ENCODE peak calls at places on chromosome 12, in eight cellular contexts. G is cardiac fibroblast; U is heart right ventricle; A is CD8-positive, alpha-beta T cell; X is glutamatergic neuron; K is ovary; V is activated CD8-positive, alpha-beta T cell treated with anti-CD3 and anti-CD28 coated beads for 36 hours; N is fibroblast of mammary gland. T is an unnamed sample.

GRCh38 chr12:13371367-13371766 is 174.8 kb downstream of the EMP1 start:
- DNase-seq in G (no peak), U (no peak), A (no peak), X (no peak), K (no peak), V (no peak), N (no peak), T (no peak)

GRCh38 chr12:109709401-109710278 is 4.0 kb upstream of the FAM222A start:
- DNase-seq in G (no peak), U (no peak), A (no peak), X (no peak), K (no peak), V (no peak), N (no peak), T (no peak)

GRCh38 chr12:64672925-64673409 is 62.7 kb downstream of the RASSF3 start:
- DNase-seq in G (peak), U (peak), A (peak), X (peak), K (peak), V (peak), N (peak), T (peak)

GRCh38 chr12:4266990-4267389 is 6.6 kb upstream of the CCND2 start:
- DNase-seq in G (no peak), U (no peak), A (no peak), X (no peak), K (no peak), V (no peak), N (no peak), T (no peak)

GRCh38 chr12:51915003-51915625 is 7.8 kb downstream of the ACVRL1 start:
- DNase-seq in G (no peak), U (no peak), A (no peak), X (no peak), K (no peak), V (no peak), N (no peak), T (no peak)

GRCh38 chr12:96211989-96212388 is 17.8 kb downstream of the ELK3 start:
- DNase-seq in G (no peak), U (no peak), A (no peak), X (no peak), K (no peak), V (no peak), N (no peak), T (peak)

GRCh38 chr12:44296624-44297197 is 460.8 kb downstream of the TMEM117 start:
- DNase-seq in G (no peak), U (no peak), A (no peak), X (no peak), K (no peak), V (no peak), N (no peak), T (no peak)

GRCh38 chr12:54475542-54475941 is 2.1 kb upstream of the GTSF1 start:
- DNase-seq in G (peak), U (no peak), A (no peak), X (no peak), K (no peak), V (no peak), N (peak), T (peak)

GRCh38 chr12:52561880-52562449 is 9.0 kb upstream of the KRT71 start:
- DNase-seq in G (no peak), U (no peak), A (no peak), X (no peak), K (no peak), V (no peak), N (peak), T (peak)

GRCh38 chr12:64655141-64655540 is 44.8 kb downstream of the RASSF3 start:
- DNase-seq in G (no peak), U (no peak), A (no peak), X (no peak), K (no peak), V (no peak), N (no peak), T (peak)

GRCh38 chr12:108629824-108630476 is 3.7 kb downstream of the SELPLG start:
- DNase-seq in G (peak), U (no peak), A (no peak), X (peak), K (no peak), V (peak), N (peak), T (peak)

GRCh38 chr12:53499261-53500118 is at the start of gene MAP3K12:
- DNase-seq in G (peak), U (peak), A (peak), X (peak), K (peak), V (peak), N (peak), T (peak)

GRCh38 chr12:110498984-110499706 is 2.8 kb downstream of the VPS29 start:
- DNase-seq in G (peak), U (no peak), A (no peak), X (no peak), K (no peak), V (no peak), N (peak), T (peak)

GRCh38 chr12:3363608-3364007 is 127.4 kb upstream of the PRMT8 start:
- DNase-seq in G (no peak), U (peak), A (no peak), X (no peak), K (no peak), V (no peak), N (no peak), T (no peak)

GRCh38 chr12:108332791-108333382 is 6.2 kb downstream of the CMKLR1 start:
- DNase-seq in G (no peak), U (peak), A (no peak), X (no peak), K (no peak), V (no peak), N (peak), T (no peak)

GRCh38 chr12:126784328-126784921 is 1482.5 kb upstream of the TMEM132C start:
- DNase-seq in G (no peak), U (peak), A (peak), X (peak), K (no peak), V (peak), N (peak), T (peak)

GRCh38 chr12:119158004-119158776 is 20.5 kb upstream of the HSPB8 start:
- DNase-seq in G (no peak), U (peak), A (no peak), X (no peak), K (no peak), V (no peak), N (no peak), T (no peak)

GRCh38 chr12:68792952-68793351 is 15.0 kb upstream of the MDM2 start:
- DNase-seq in G (peak), U (no peak), A (no peak), X (no peak), K (no peak), V (peak), N (peak), T (peak)

GRCh38 chr12:95385246-95385645 is 88.7 kb upstream of the METAP2 start:
- DNase-seq in G (peak), U (peak), A (no peak), X (no peak), K (peak), V (no peak), N (peak), T (peak)

GRCh38 chr12:12684375-12685106 is 11.4 kb downstream of the GPR19 start:
- DNase-seq in G (peak), U (peak), A (no peak), X (peak), K (no peak), V (peak), N (peak), T (peak)

GRCh38 chr12:6056406-6057211 is 67.9 kb downstream of the VWF start:
- DNase-seq in G (no peak), U (no peak), A (peak), X (peak), K (no peak), V (peak), N (no peak), T (no peak)
- TF ChIP-seq CTCF in G (peak), U (peak), A (peak), X (peak), K (no peak), V (peak), N (peak), T (peak)

GRCh38 chr12:102480401-102480800 is at the start of gene IGF1:
- DNase-seq in G (peak), U (no peak), A (no peak), X (no peak), K (peak), V (no peak), N (peak), T (peak)
- TF ChIP-seq CTCF in G (peak), U (peak), A (no peak), X (no peak), K (no peak), V (no peak), N (peak), T (peak)

DNA sequence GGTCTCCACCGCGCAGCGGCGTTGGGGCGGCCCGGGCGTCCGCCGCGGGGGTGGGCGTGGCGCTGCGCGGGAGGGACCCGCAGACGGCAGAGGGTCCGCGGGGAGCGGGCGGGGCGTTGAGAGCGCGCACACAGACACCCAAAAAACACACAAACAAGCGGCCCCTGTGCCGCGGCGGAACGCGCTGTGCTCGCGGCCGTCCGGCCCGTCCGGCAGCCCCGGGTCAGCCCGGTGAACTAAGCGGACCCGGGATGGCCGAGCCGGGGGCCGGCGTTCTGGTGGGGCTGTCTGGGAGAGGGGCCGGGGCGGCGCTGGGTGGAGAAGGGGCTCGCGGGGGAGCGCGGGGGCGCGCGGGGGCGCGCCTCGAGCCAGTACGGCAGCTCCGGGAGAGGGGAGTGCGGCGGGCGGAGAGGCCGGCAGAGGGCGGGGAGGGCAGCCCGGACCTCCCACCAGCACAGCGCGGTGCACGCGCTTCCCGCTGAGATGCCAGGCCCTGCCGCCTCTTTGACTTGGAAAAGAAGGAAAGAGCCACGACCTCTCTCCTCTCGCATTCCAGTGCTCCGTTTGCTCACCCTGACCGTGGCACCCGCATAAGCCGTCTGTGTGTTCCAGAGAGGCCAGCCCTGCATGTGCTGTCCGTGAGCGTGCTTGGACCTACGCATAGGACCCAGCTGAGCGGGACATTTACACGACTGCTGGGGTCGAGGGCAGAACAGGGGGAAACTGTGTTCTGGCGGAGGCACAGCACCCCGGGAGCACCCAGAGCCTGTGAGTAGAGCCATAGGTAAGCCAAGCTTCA is 10.3 kb downstream of the SLC6A12 start:
- DNase-seq in G (peak), U (no peak), A (no peak), X (peak), K (no peak), V (no peak), N (no peak), T (no peak)
- TF ChIP-seq CTCF in G (no peak), U (peak), A (no peak), X (peak), K (no peak), V (no peak), N (no peak), T (no peak)

GRCh38 chr12:78865297-78865955 is 852 bp downstream of the SYT1 start:
- DNase-seq in G (no peak), U (no peak), A (no peak), X (no peak), K (no peak), V (no peak), N (no peak), T (no peak)

GRCh38 chr12:78866518-78866917 is 1.9 kb downstream of the SYT1 start:
- DNase-seq in G (no peak), U (no peak), A (no peak), X (no peak), K (no peak), V (no peak), N (no peak), T (no peak)

GRCh38 chr12:78864483-78865296 is at the start of gene SYT1:
- DNase-seq in G (peak), U (no peak), A (no peak), X (peak), K (peak), V (no peak), N (peak), T (peak)

GRCh38 chr12:78863482-78864427 is 819 bp upstream of the SYT1 start:
- DNase-seq in G (peak), U (no peak), A (no peak), X (peak), K (peak), V (no peak), N (peak), T (peak)
- TF ChIP-seq CTCF in G (peak), U (no peak), A (no peak), X (no peak), K (no peak), V (no peak), N (no peak), T (no peak)

GRCh38 chr12:31728917-31729640 is at the start of gene AMN1:
- DNase-seq in G (peak), U (peak), A (peak), X (peak), K (peak), V (peak), N (peak), T (peak)
- TF ChIP-seq CTCF in G (no peak), U (peak), A (no peak), X (no peak), K (peak), V (no peak), N (no peak), T (peak)

DNA sequence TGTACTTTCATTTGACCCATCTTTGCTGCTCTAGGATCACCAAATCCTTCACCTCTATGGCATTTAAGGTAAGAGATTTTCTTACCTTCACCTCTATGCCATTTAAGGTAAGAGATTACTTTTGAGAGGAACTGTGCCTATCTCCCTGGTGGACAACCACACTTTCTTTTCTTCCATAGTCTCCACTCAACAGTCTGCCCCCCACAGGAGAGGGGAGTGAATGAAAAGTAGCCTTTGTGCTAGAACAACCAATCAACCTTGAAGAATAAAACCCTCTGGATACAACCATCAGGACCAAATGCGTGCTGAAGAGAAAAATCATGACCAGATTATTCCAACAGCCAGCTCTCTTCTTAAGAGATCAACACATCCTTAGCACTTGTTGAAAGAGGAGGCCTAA is 258.6 kb upstream of the TMPO start:
- DNase-seq in G (no peak), U (no peak), A (no peak), X (no peak), K (no peak), V (no peak), N (no peak), T (no peak)
- TF ChIP-seq CTCF in G (no peak), U (no peak), A (no peak), X (no peak), K (no peak), V (no peak), N (no peak), T (no peak)

GRCh38 chr12:6646276-6647082 is 753 bp downstream of the ACRBP start:
- DNase-seq in G (no peak), U (no peak), A (no peak), X (no peak), K (no peak), V (no peak), N (no peak), T (no peak)

GRCh38 chr12:6644257-6644596 is 3.0 kb downstream of the ACRBP start:
- DNase-seq in G (no peak), U (no peak), A (no peak), X (no peak), K (no peak), V (no peak), N (no peak), T (no peak)

GRCh38 chr12:6647083-6647604 is at the start of gene ACRBP:
- DNase-seq in G (peak), U (peak), A (no peak), X (peak), K (peak), V (peak), N (peak), T (peak)

GRCh38 chr12:6643569-6644256 is 3.5 kb downstream of the ACRBP start:
- DNase-seq in G (no peak), U (no peak), A (no peak), X (no peak), K (no peak), V (no peak), N (no peak), T (no peak)

GRCh38 chr12:6644903-6645302 is 2.3 kb downstream of the ACRBP start:
- DNase-seq in G (peak), U (peak), A (no peak), X (no peak), K (peak), V (no peak), N (no peak), T (no peak)
- TF ChIP-seq CTCF in G (no peak), U (peak), A (no peak), X (no peak), K (no peak), V (no peak), N (peak), T (peak)

GRCh38 chr12:79689477-79690155 is 1.1 kb downstream of the PAWR start:
- DNase-seq in G (peak), U (peak), A (no peak), X (peak), K (peak), V (peak), N (peak), T (peak)

GRCh38 chr12:79689041-79689476 is 1.7 kb downstream of the PAWR start:
- DNase-seq in G (no peak), U (no peak), A (no peak), X (no peak), K (no peak), V (no peak), N (peak), T (no peak)

GRCh38 chr12:79691299-79692248 is 810 bp upstream of the PAWR start:
- DNase-seq in G (peak), U (peak), A (no peak), X (no peak), K (peak), V (peak), N (peak), T (peak)

GRCh38 chr12:79690606-79691298 is at the start of gene PAWR:
- DNase-seq in G (peak), U (peak), A (peak), X (peak), K (peak), V (peak), N (peak), T (peak)

GRCh38 chr12:79690156-79690605 is 583 bp downstream of the PAWR start:
- DNase-seq in G (no peak), U (peak), A (no peak), X (peak), K (peak), V (no peak), N (no peak), T (peak)
- TF ChIP-seq CTCF in G (no peak), U (no peak), A (no peak), X (peak), K (no peak), V (no peak), N (no peak), T (no peak)